ENCODE peak calls at places on chromosome 18, in eight cellular contexts. One of them, this sample, is unnamed. For H3K4me1, the result is how much of the 10 kb centered on the place peaks cover.

GRCh38 chr18:286515-287310 is 18.9 kb upstream of the THOC1 start:
- DNase-seq in lower lobe of right lung: no peak
- DNase-seq in neural progenitor cell: peak
- DNase-seq in ovary: no peak
- DNase-seq in upper lobe of right lung: no peak
- DNase-seq in GM23338: peak
- DNase-seq in pancreas: no peak
- DNase-seq in colonic mucosa: no peak
- DNase-seq in this sample: no peak

GRCh38 chr18:63161728-63162195 is 157.8 kb downstream of the BCL2 start:
- DNase-seq in lower lobe of right lung: peak
- DNase-seq in neural progenitor cell: no peak
- DNase-seq in ovary: peak
- DNase-seq in upper lobe of right lung: peak
- DNase-seq in GM23338: no peak
- DNase-seq in pancreas: no peak
- DNase-seq in colonic mucosa: peak
- DNase-seq in this sample: peak

GRCh38 chr18:62632788-62633455 is 82.4 kb upstream of the PHLPP1 start:
- DNase-seq in lower lobe of right lung: no peak
- DNase-seq in neural progenitor cell: no peak
- DNase-seq in ovary: no peak
- DNase-seq in upper lobe of right lung: no peak
- DNase-seq in GM23338: no peak
- DNase-seq in pancreas: no peak
- DNase-seq in colonic mucosa: no peak
- DNase-seq in this sample: no peak

GRCh38 chr18:46740046-46740445 is 16.8 kb downstream of the ST8SIA5 start:
- DNase-seq in lower lobe of right lung: no peak
- DNase-seq in neural progenitor cell: no peak
- DNase-seq in ovary: no peak
- DNase-seq in upper lobe of right lung: no peak
- DNase-seq in GM23338: no peak
- DNase-seq in pancreas: no peak
- DNase-seq in colonic mucosa: no peak
- DNase-seq in this sample: no peak

GRCh38 chr18:240175-240574 is 27.7 kb downstream of the THOC1 start:
- DNase-seq in lower lobe of right lung: no peak
- DNase-seq in neural progenitor cell: no peak
- DNase-seq in ovary: no peak
- DNase-seq in upper lobe of right lung: no peak
- DNase-seq in GM23338: no peak
- DNase-seq in pancreas: no peak
- DNase-seq in colonic mucosa: no peak
- DNase-seq in this sample: no peak

GRCh38 chr18:46718501-46719341 is 38.1 kb downstream of the ST8SIA5 start:
- DNase-seq in lower lobe of right lung: no peak
- DNase-seq in neural progenitor cell: no peak
- DNase-seq in ovary: no peak
- DNase-seq in upper lobe of right lung: no peak
- DNase-seq in GM23338: no peak
- DNase-seq in pancreas: peak
- DNase-seq in colonic mucosa: no peak
- DNase-seq in this sample: no peak

GRCh38 chr18:22485808-22486244 is 68.1 kb upstream of the CTAGE1 start:
- DNase-seq in lower lobe of right lung: no peak
- DNase-seq in neural progenitor cell: no peak
- DNase-seq in ovary: no peak
- DNase-seq in upper lobe of right lung: no peak
- DNase-seq in GM23338: no peak
- DNase-seq in pancreas: no peak
- DNase-seq in colonic mucosa: no peak
- DNase-seq in this sample: no peak

GRCh38 chr18:68436485-68436884 is 278.4 kb downstream of the TMX3 start:
- DNase-seq in lower lobe of right lung: no peak
- DNase-seq in neural progenitor cell: no peak
- DNase-seq in ovary: no peak
- DNase-seq in upper lobe of right lung: no peak
- DNase-seq in GM23338: no peak
- DNase-seq in pancreas: no peak
- DNase-seq in colonic mucosa: no peak
- DNase-seq in this sample: no peak

GRCh38 chr18:74234326-74235171 is 57.2 kb downstream of the CYB5A start:
- DNase-seq in lower lobe of right lung: no peak
- DNase-seq in neural progenitor cell: no peak
- DNase-seq in ovary: peak
- DNase-seq in upper lobe of right lung: no peak
- DNase-seq in GM23338: no peak
- DNase-seq in pancreas: no peak
- DNase-seq in colonic mucosa: peak
- DNase-seq in this sample: no peak

GRCh38 chr18:4142876-4143275 is 312.2 kb downstream of the DLGAP1 start:
- DNase-seq in lower lobe of right lung: no peak
- DNase-seq in neural progenitor cell: no peak
- DNase-seq in ovary: no peak
- DNase-seq in upper lobe of right lung: no peak
- DNase-seq in GM23338: no peak
- DNase-seq in pancreas: no peak
- DNase-seq in colonic mucosa: no peak
- DNase-seq in this sample: no peak

GRCh38 chr18:36872329-36872728 is 43.4 kb downstream of the KIAA1328 start:
- DNase-seq in lower lobe of right lung: no peak
- DNase-seq in neural progenitor cell: no peak
- DNase-seq in ovary: no peak
- DNase-seq in upper lobe of right lung: no peak
- DNase-seq in GM23338: peak
- DNase-seq in pancreas: no peak
- DNase-seq in colonic mucosa: no peak
- DNase-seq in this sample: no peak

GRCh38 chr18:55275042-55275897 is 312.7 kb downstream of the TCF4 start:
- DNase-seq in lower lobe of right lung: no peak
- DNase-seq in neural progenitor cell: no peak
- DNase-seq in ovary: no peak
- DNase-seq in upper lobe of right lung: no peak
- DNase-seq in GM23338: peak
- DNase-seq in pancreas: no peak
- DNase-seq in colonic mucosa: no peak
- DNase-seq in this sample: no peak
- TF ChIP-seq CTCF in lower lobe of right lung: no peak
- TF ChIP-seq CTCF in neural progenitor cell: peak
- TF ChIP-seq CTCF in ovary: no peak
- TF ChIP-seq CTCF in upper lobe of right lung: peak
- TF ChIP-seq CTCF in GM23338: peak
- TF ChIP-seq CTCF in pancreas: no peak
- TF ChIP-seq CTCF in colonic mucosa: peak
- TF ChIP-seq CTCF in this sample: peak

GRCh38 chr18:35324926-35325655 is 19.1 kb downstream of the ZNF24 start:
- DNase-seq in lower lobe of right lung: no peak
- DNase-seq in neural progenitor cell: peak
- DNase-seq in ovary: no peak
- DNase-seq in upper lobe of right lung: no peak
- DNase-seq in GM23338: peak
- DNase-seq in pancreas: no peak
- DNase-seq in colonic mucosa: no peak
- DNase-seq in this sample: no peak
- H3K4me1 ChIP-seq in lower lobe of right lung: under half
- H3K4me1 ChIP-seq in neural progenitor cell: under half
- H3K4me1 ChIP-seq in ovary: under half
- H3K4me1 ChIP-seq in upper lobe of right lung: under half
- H3K4me1 ChIP-seq in GM23338: under half
- H3K4me1 ChIP-seq in pancreas: under half
- H3K4me1 ChIP-seq in colonic mucosa: under half
- H3K4me1 ChIP-seq in this sample: under half

DNA sequence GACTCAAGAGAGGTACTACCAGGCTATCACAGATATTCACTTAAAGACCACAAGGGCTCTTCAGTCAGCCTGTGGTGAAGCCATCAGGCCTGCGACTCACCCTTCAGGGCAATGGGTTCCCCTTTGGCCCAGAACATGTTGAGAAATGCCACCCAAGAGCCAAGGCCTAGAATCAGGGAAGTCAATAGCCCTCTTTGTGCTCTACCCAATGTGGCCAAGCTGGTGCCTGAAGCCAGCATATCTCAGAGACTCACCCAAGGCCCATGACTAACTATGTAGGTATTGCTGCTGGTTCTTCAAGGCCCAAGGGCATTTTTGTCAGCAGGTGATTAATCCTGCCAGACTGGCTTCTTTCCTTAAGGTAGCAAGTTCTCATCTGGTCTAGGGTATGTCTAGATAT is 338.9 kb upstream of the SETBP1 start:
- DNase-seq in lower lobe of right lung: no peak
- DNase-seq in neural progenitor cell: no peak
- DNase-seq in ovary: no peak
- DNase-seq in upper lobe of right lung: peak
- DNase-seq in GM23338: no peak
- DNase-seq in pancreas: no peak
- DNase-seq in colonic mucosa: no peak
- DNase-seq in this sample: no peak
- H3K4me3 ChIP-seq in lower lobe of right lung: no peak
- H3K4me3 ChIP-seq in neural progenitor cell: no peak
- H3K4me3 ChIP-seq in ovary: no peak
- H3K4me3 ChIP-seq in upper lobe of right lung: no peak
- H3K4me3 ChIP-seq in GM23338: no peak
- H3K4me3 ChIP-seq in pancreas: no peak
- H3K4me3 ChIP-seq in colonic mucosa: no peak
- H3K4me3 ChIP-seq in this sample: no peak

GRCh38 chr18:28357785-28358401 is 181.0 kb upstream of the CDH2 start:
- DNase-seq in lower lobe of right lung: no peak
- DNase-seq in neural progenitor cell: peak
- DNase-seq in ovary: no peak
- DNase-seq in upper lobe of right lung: no peak
- DNase-seq in GM23338: peak
- DNase-seq in pancreas: no peak
- DNase-seq in colonic mucosa: no peak
- DNase-seq in this sample: no peak
- TF ChIP-seq CTCF in lower lobe of right lung: no peak
- TF ChIP-seq CTCF in neural progenitor cell: peak
- TF ChIP-seq CTCF in ovary: no peak
- TF ChIP-seq CTCF in upper lobe of right lung: no peak
- TF ChIP-seq CTCF in GM23338: peak
- TF ChIP-seq CTCF in pancreas: no peak
- TF ChIP-seq CTCF in colonic mucosa: no peak
- TF ChIP-seq CTCF in this sample: no peak

GRCh38 chr18:9740076-9740475 is 32.0 kb downstream of the RAB31 start:
- DNase-seq in lower lobe of right lung: no peak
- DNase-seq in neural progenitor cell: no peak
- DNase-seq in ovary: no peak
- DNase-seq in upper lobe of right lung: no peak
- DNase-seq in GM23338: no peak
- DNase-seq in pancreas: no peak
- DNase-seq in colonic mucosa: no peak
- DNase-seq in this sample: no peak

GRCh38 chr18:9737814-9738160 is 29.7 kb downstream of the RAB31 start:
- DNase-seq in lower lobe of right lung: no peak
- DNase-seq in neural progenitor cell: no peak
- DNase-seq in ovary: no peak
- DNase-seq in upper lobe of right lung: no peak
- DNase-seq in GM23338: no peak
- DNase-seq in pancreas: peak
- DNase-seq in colonic mucosa: no peak
- DNase-seq in this sample: no peak

GRCh38 chr18:9741461-9741820 is 33.3 kb downstream of the RAB31 start:
- DNase-seq in lower lobe of right lung: no peak
- DNase-seq in neural progenitor cell: no peak
- DNase-seq in ovary: no peak
- DNase-seq in upper lobe of right lung: no peak
- DNase-seq in GM23338: no peak
- DNase-seq in pancreas: no peak
- DNase-seq in colonic mucosa: no peak
- DNase-seq in this sample: no peak

GRCh38 chr18:9738266-9738969 is 30.3 kb downstream of the RAB31 start:
- DNase-seq in lower lobe of right lung: no peak
- DNase-seq in neural progenitor cell: no peak
- DNase-seq in ovary: no peak
- DNase-seq in upper lobe of right lung: no peak
- DNase-seq in GM23338: no peak
- DNase-seq in pancreas: no peak
- DNase-seq in colonic mucosa: no peak
- DNase-seq in this sample: no peak

DNA sequence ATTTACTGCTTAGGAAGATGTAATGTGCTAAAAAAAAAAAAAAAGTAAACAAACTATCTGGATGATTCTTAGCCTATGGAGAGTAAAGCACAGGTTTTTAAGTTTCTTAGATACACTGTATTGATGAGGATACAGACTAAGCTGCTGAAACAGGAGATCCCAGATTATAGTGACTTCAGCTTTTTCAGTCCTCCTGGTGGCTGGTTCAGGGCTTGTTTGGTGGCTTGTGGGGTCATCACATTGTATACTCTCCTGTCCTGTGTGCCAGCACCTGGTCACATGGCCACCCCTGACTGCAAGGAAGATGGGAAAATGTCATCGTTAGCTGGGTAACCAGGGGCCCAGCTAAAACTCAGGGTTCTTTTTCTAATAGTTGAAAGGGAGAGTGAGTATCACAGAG is 31.4 kb downstream of the RAB31 start:
- DNase-seq in lower lobe of right lung: no peak
- DNase-seq in neural progenitor cell: no peak
- DNase-seq in ovary: no peak
- DNase-seq in upper lobe of right lung: no peak
- DNase-seq in GM23338: no peak
- DNase-seq in pancreas: no peak
- DNase-seq in colonic mucosa: no peak
- DNase-seq in this sample: no peak
- H3K4me1 ChIP-seq in lower lobe of right lung: under half
- H3K4me1 ChIP-seq in neural progenitor cell: under half
- H3K4me1 ChIP-seq in ovary: under half
- H3K4me1 ChIP-seq in upper lobe of right lung: under half
- H3K4me1 ChIP-seq in GM23338: under half
- H3K4me1 ChIP-seq in pancreas: under half
- H3K4me1 ChIP-seq in colonic mucosa: under half
- H3K4me1 ChIP-seq in this sample: under half